ENCODE peak calls at places on chromosomes 2 and 18, in eight cellular contexts. One of them, this sample, is unnamed.

GRCh38 chr18:13359195-13359594 is 140.6 kb downstream of the LDLRAD4 start:
- DNase-seq in stomach: no peak
- DNase-seq in HL-60: peak
- DNase-seq in GM12891: no peak
- DNase-seq in GM23338: no peak
- DNase-seq in K562: no peak
- DNase-seq in HCT116: no peak
- DNase-seq in GM12892: no peak
- DNase-seq in this sample: no peak

GRCh38 chr2:109555346-109555900 is 58.3 kb downstream of the SEPTIN10 start:
- DNase-seq in stomach: no peak
- DNase-seq in HL-60: no peak
- DNase-seq in GM12891: no peak
- DNase-seq in GM23338: no peak
- DNase-seq in K562: no peak
- DNase-seq in HCT116: no peak
- DNase-seq in GM12892: no peak
- DNase-seq in this sample: no peak

GRCh38 chr2:173823540-173823939 is 141.6 kb downstream of the SP3 start:
- DNase-seq in stomach: no peak
- DNase-seq in HL-60: no peak
- DNase-seq in GM12891: no peak
- DNase-seq in GM23338: no peak
- DNase-seq in K562: no peak
- DNase-seq in HCT116: no peak
- DNase-seq in GM12892: no peak
- DNase-seq in this sample: no peak

GRCh38 chr2:45000341-45000901 is 8.8 kb downstream of the SIX2 start:
- DNase-seq in stomach: no peak
- DNase-seq in HL-60: no peak
- DNase-seq in GM12891: no peak
- DNase-seq in GM23338: peak
- DNase-seq in K562: no peak
- DNase-seq in HCT116: no peak
- DNase-seq in GM12892: no peak
- DNase-seq in this sample: no peak

GRCh38 chr2:146634256-146635068 is 1210.4 kb upstream of the ACVR2A start:
- DNase-seq in stomach: no peak
- DNase-seq in HL-60: no peak
- DNase-seq in GM12891: no peak
- DNase-seq in GM23338: peak
- DNase-seq in K562: no peak
- DNase-seq in HCT116: peak
- DNase-seq in GM12892: no peak
- DNase-seq in this sample: no peak

GRCh38 chr18:650428-650858 is 7.0 kb upstream of the TYMS start:
- DNase-seq in stomach: no peak
- DNase-seq in HL-60: peak
- DNase-seq in GM12891: no peak
- DNase-seq in GM23338: no peak
- DNase-seq in K562: no peak
- DNase-seq in HCT116: no peak
- DNase-seq in GM12892: no peak
- DNase-seq in this sample: no peak

GRCh38 chr2:204074434-204074833 is 137.9 kb downstream of the ICOS start:
- DNase-seq in stomach: no peak
- DNase-seq in HL-60: no peak
- DNase-seq in GM12891: no peak
- DNase-seq in GM23338: no peak
- DNase-seq in K562: no peak
- DNase-seq in HCT116: no peak
- DNase-seq in GM12892: no peak
- DNase-seq in this sample: no peak

GRCh38 chr2:181038796-181039195 is 58.4 kb downstream of the UBE2E3 start:
- DNase-seq in stomach: no peak
- DNase-seq in HL-60: no peak
- DNase-seq in GM12891: no peak
- DNase-seq in GM23338: no peak
- DNase-seq in K562: no peak
- DNase-seq in HCT116: no peak
- DNase-seq in GM12892: no peak
- DNase-seq in this sample: no peak

GRCh38 chr2:172640389-172640788 is 84.5 kb downstream of the PDK1 start:
- DNase-seq in stomach: no peak
- DNase-seq in HL-60: no peak
- DNase-seq in GM12891: no peak
- DNase-seq in GM23338: no peak
- DNase-seq in K562: no peak
- DNase-seq in HCT116: no peak
- DNase-seq in GM12892: no peak
- DNase-seq in this sample: no peak

GRCh38 chr2:235701206-235701605 is 207.4 kb downstream of the AGAP1 start:
- DNase-seq in stomach: no peak
- DNase-seq in HL-60: no peak
- DNase-seq in GM12891: no peak
- DNase-seq in GM23338: no peak
- DNase-seq in K562: no peak
- DNase-seq in HCT116: no peak
- DNase-seq in GM12892: no peak
- DNase-seq in this sample: no peak

GRCh38 chr2:31151501-31151900 is 13.3 kb upstream of the GALNT14 start:
- DNase-seq in stomach: no peak
- DNase-seq in HL-60: no peak
- DNase-seq in GM12891: no peak
- DNase-seq in GM23338: peak
- DNase-seq in K562: no peak
- DNase-seq in HCT116: no peak
- DNase-seq in GM12892: no peak
- DNase-seq in this sample: no peak

GRCh38 chr2:112140413-112140802 is 2.2 kb downstream of the FBLN7 start:
- DNase-seq in stomach: no peak
- DNase-seq in HL-60: no peak
- DNase-seq in GM12891: no peak
- DNase-seq in GM23338: peak
- DNase-seq in K562: no peak
- DNase-seq in HCT116: no peak
- DNase-seq in GM12892: no peak
- DNase-seq in this sample: no peak

GRCh38 chr2:123771928-123772632 is 253.0 kb upstream of the CNTNAP5 start:
- DNase-seq in stomach: no peak
- DNase-seq in HL-60: no peak
- DNase-seq in GM12891: no peak
- DNase-seq in GM23338: no peak
- DNase-seq in K562: no peak
- DNase-seq in HCT116: no peak
- DNase-seq in GM12892: no peak
- DNase-seq in this sample: no peak

GRCh38 chr2:189952536-189953109 is 109.9 kb downstream of the MSTN start:
- DNase-seq in stomach: no peak
- DNase-seq in HL-60: no peak
- DNase-seq in GM12891: peak
- DNase-seq in GM23338: no peak
- DNase-seq in K562: no peak
- DNase-seq in HCT116: no peak
- DNase-seq in GM12892: no peak
- DNase-seq in this sample: no peak

GRCh38 chr18:48629730-48630324 is 91.0 kb downstream of the CTIF start:
- DNase-seq in stomach: no peak
- DNase-seq in HL-60: no peak
- DNase-seq in GM12891: no peak
- DNase-seq in GM23338: no peak
- DNase-seq in K562: no peak
- DNase-seq in HCT116: peak
- DNase-seq in GM12892: no peak
- DNase-seq in this sample: no peak

GRCh38 chr2:224545884-224546644 is 39.1 kb downstream of the CUL3 start:
- DNase-seq in stomach: no peak
- DNase-seq in HL-60: no peak
- DNase-seq in GM12891: no peak
- DNase-seq in GM23338: no peak
- DNase-seq in K562: peak
- DNase-seq in HCT116: no peak
- DNase-seq in GM12892: no peak
- DNase-seq in this sample: no peak

GRCh38 chr18:78641689-78642231 is 337.9 kb upstream of the SALL3 start:
- DNase-seq in stomach: no peak
- DNase-seq in HL-60: peak
- DNase-seq in GM12891: no peak
- DNase-seq in GM23338: no peak
- DNase-seq in K562: no peak
- DNase-seq in HCT116: no peak
- DNase-seq in GM12892: no peak
- DNase-seq in this sample: no peak

DNA sequence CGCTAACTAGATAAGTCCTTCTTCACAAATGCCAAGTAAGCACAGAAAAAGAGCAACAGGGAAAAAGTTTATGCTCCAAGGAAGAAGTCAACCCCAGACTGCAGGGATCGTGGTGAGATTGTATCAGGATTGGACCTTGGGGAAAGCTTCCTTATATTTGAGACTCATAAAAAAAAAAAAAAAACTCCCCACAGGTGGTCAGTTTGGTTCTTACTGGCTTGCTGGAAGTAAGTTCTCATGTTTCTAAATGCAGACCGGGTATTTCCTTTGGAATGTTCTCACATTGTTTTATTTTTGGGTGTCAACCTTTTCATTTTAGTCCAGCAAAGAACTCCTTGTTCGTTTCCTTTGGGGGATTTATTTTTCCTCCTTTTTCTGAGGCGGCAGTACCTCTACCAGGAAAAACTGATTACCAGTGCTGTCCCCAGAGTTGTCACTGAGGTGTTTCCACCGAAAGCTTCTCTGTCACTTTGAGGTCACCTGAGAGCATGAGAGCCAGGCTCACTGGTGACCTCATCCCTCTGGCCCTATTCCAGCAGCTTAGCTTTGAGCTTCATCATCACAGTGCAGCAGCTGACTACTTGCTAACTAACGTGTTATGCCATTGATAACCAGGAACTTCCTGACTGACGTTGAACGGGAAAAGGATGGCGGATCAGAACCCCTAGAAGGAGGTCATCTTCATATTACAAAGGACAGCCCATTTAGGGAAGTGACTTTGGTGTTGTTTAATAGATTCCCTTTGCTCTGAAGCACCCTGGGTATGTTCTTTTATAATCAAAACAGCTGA is 16.8 kb upstream of the ATP8B1 start:
- DNase-seq in stomach: peak
- DNase-seq in HL-60: peak
- DNase-seq in GM12891: no peak
- DNase-seq in GM23338: peak
- DNase-seq in K562: peak
- DNase-seq in HCT116: peak
- DNase-seq in GM12892: no peak
- DNase-seq in this sample: no peak
- TF ChIP-seq POLR2AphosphoS5 in stomach: no peak
- TF ChIP-seq POLR2AphosphoS5 in HL-60: no peak
- TF ChIP-seq POLR2AphosphoS5 in GM12891: no peak
- TF ChIP-seq POLR2AphosphoS5 in GM23338: no peak
- TF ChIP-seq POLR2AphosphoS5 in K562: peak
- TF ChIP-seq POLR2AphosphoS5 in HCT116: peak
- TF ChIP-seq POLR2AphosphoS5 in GM12892: no peak
- TF ChIP-seq POLR2AphosphoS5 in this sample: no peak

GRCh38 chr2:145007673-145008263 is 487.8 kb upstream of the ZEB2 start:
- DNase-seq in stomach: no peak
- DNase-seq in HL-60: no peak
- DNase-seq in GM12891: no peak
- DNase-seq in GM23338: no peak
- DNase-seq in K562: no peak
- DNase-seq in HCT116: no peak
- DNase-seq in GM12892: no peak
- DNase-seq in this sample: no peak

GRCh38 chr2:145002624-145003023 is 482.7 kb upstream of the ZEB2 start:
- DNase-seq in stomach: no peak
- DNase-seq in HL-60: no peak
- DNase-seq in GM12891: no peak
- DNase-seq in GM23338: no peak
- DNase-seq in K562: no peak
- DNase-seq in HCT116: no peak
- DNase-seq in GM12892: no peak
- DNase-seq in this sample: no peak

GRCh38 chr2:145012214-145012670 is 492.3 kb upstream of the ZEB2 start:
- DNase-seq in stomach: no peak
- DNase-seq in HL-60: no peak
- DNase-seq in GM12891: no peak
- DNase-seq in GM23338: no peak
- DNase-seq in K562: no peak
- DNase-seq in HCT116: no peak
- DNase-seq in GM12892: no peak
- DNase-seq in this sample: no peak

GRCh38 chr2:145010635-145011034 is 490.7 kb upstream of the ZEB2 start:
- DNase-seq in stomach: no peak
- DNase-seq in HL-60: no peak
- DNase-seq in GM12891: no peak
- DNase-seq in GM23338: no peak
- DNase-seq in K562: no peak
- DNase-seq in HCT116: no peak
- DNase-seq in GM12892: no peak
- DNase-seq in this sample: no peak

GRCh38 chr2:145006957-145007672 is 487.2 kb upstream of the ZEB2 start:
- DNase-seq in stomach: no peak
- DNase-seq in HL-60: no peak
- DNase-seq in GM12891: no peak
- DNase-seq in GM23338: no peak
- DNase-seq in K562: no peak
- DNase-seq in HCT116: no peak
- DNase-seq in GM12892: no peak
- DNase-seq in this sample: peak
- TF ChIP-seq POLR2AphosphoS5 in stomach: no peak
- TF ChIP-seq POLR2AphosphoS5 in HL-60: no peak
- TF ChIP-seq POLR2AphosphoS5 in GM12891: no peak
- TF ChIP-seq POLR2AphosphoS5 in GM23338: no peak
- TF ChIP-seq POLR2AphosphoS5 in K562: no peak
- TF ChIP-seq POLR2AphosphoS5 in HCT116: no peak
- TF ChIP-seq POLR2AphosphoS5 in GM12892: no peak
- TF ChIP-seq POLR2AphosphoS5 in this sample: no peak

DNA sequence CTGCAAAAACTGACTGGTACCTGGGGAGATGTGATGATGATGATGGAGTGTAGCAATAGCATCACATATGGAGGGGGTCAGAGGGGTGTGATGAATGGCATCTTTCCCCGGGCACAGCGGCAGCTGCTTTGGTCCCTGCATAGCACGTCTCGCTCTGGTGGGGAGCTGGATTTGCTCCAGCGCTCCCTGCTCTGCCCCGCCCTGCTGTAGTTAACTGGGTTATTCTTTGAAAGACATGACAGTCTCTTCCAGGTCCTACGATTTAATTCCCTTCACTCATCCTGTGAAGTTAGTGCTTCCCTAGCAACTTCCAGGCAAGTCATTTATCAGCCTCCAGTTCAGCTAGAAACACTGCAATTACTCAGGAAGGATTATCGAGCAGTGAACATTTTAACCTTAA is 463.1 kb downstream of the TSN start:
- DNase-seq in stomach: no peak
- DNase-seq in HL-60: no peak
- DNase-seq in GM12891: no peak
- DNase-seq in GM23338: no peak
- DNase-seq in K562: no peak
- DNase-seq in HCT116: no peak
- DNase-seq in GM12892: no peak
- DNase-seq in this sample: no peak
- TF ChIP-seq POLR2AphosphoS5 in stomach: no peak
- TF ChIP-seq POLR2AphosphoS5 in HL-60: no peak
- TF ChIP-seq POLR2AphosphoS5 in GM12891: no peak
- TF ChIP-seq POLR2AphosphoS5 in GM23338: no peak
- TF ChIP-seq POLR2AphosphoS5 in K562: no peak
- TF ChIP-seq POLR2AphosphoS5 in HCT116: no peak
- TF ChIP-seq POLR2AphosphoS5 in GM12892: no peak
- TF ChIP-seq POLR2AphosphoS5 in this sample: no peak

GRCh38 chr2:2530334-2530733 is 199.3 kb upstream of the MYT1L start:
- DNase-seq in stomach: no peak
- DNase-seq in HL-60: no peak
- DNase-seq in GM12891: no peak
- DNase-seq in GM23338: peak
- DNase-seq in K562: no peak
- DNase-seq in HCT116: no peak
- DNase-seq in GM12892: no peak
- DNase-seq in this sample: no peak
- TF ChIP-seq POLR2AphosphoS5 in stomach: no peak
- TF ChIP-seq POLR2AphosphoS5 in HL-60: no peak
- TF ChIP-seq POLR2AphosphoS5 in GM12891: no peak
- TF ChIP-seq POLR2AphosphoS5 in GM23338: no peak
- TF ChIP-seq POLR2AphosphoS5 in K562: no peak
- TF ChIP-seq POLR2AphosphoS5 in HCT116: no peak
- TF ChIP-seq POLR2AphosphoS5 in GM12892: no peak
- TF ChIP-seq POLR2AphosphoS5 in this sample: no peak